ENCODE peak calls at places on chromosomes 1 and 21, in seven cellular contexts. B, Q, P, Z, S, N and W are unnamed samples.

GRCh38 chr1:7956218-7957032 is 5.1 kb upstream of the PARK7 start:
- DNase-seq in B (no peak), Q (peak), P (peak), Z (peak), S (no peak), N (no peak), W (no peak)

GRCh38 chr1:3656450-3657095 is 4.3 kb downstream of the TP73 start:
- DNase-seq in B (no peak), Q (no peak), P (no peak), Z (no peak), S (no peak), N (no peak), W (no peak)

GRCh38 chr1:209871006-209871405 is 43.2 kb downstream of the UTP25 start:
- DNase-seq in B (no peak), Q (no peak), P (no peak), Z (no peak), S (no peak), N (no peak), W (no peak)

GRCh38 chr1:239805888-239806772 is 285.6 kb upstream of the FMN2 start:
- DNase-seq in B (no peak), Q (no peak), P (no peak), Z (no peak), S (no peak), N (no peak), W (no peak)

GRCh38 chr21:44735821-44736220 is 24.4 kb upstream of the TSPEAR start:
- DNase-seq in B (no peak), Q (no peak), P (no peak), Z (no peak), S (no peak), N (no peak), W (no peak)

GRCh38 chr1:208222376-208223110 is 21.6 kb downstream of the PLXNA2 start:
- DNase-seq in B (no peak), Q (no peak), P (no peak), Z (no peak), S (no peak), N (no peak), W (no peak)

GRCh38 chr1:6110326-6110725 is 64.6 kb downstream of the KCNAB2 start:
- DNase-seq in B (peak), Q (no peak), P (no peak), Z (no peak), S (no peak), N (no peak), W (no peak)

GRCh38 chr1:91092503-91092902 is 70.7 kb upstream of the ZNF644 start:
- DNase-seq in B (no peak), Q (no peak), P (peak), Z (no peak), S (no peak), N (no peak), W (peak)

GRCh38 chr21:28746166-28746565 is 246.5 kb downstream of the LTN1 start:
- DNase-seq in B (no peak), Q (no peak), P (no peak), Z (no peak), S (no peak), N (no peak), W (no peak)

GRCh38 chr1:243924588-243925349 is 74.7 kb upstream of the AKT3 start:
- DNase-seq in B (no peak), Q (no peak), P (peak), Z (peak), S (no peak), N (no peak), W (no peak)

GRCh38 chr1:17439250-17440073 is at the start of gene RCC2:
- DNase-seq in B (peak), Q (peak), P (peak), Z (peak), S (peak), N (peak), W (peak)
- TF ChIP-seq CTCF in B (no peak), Q (no peak), P (no peak), Z (no peak), S (peak), N (no peak), W (no peak)

GRCh38 chr1:61389926-61390845 is 307.8 kb downstream of the NFIA start:
- DNase-seq in B (no peak), Q (no peak), P (no peak), Z (peak), S (no peak), N (no peak), W (no peak)

GRCh38 chr1:61387829-61388228 is 305.5 kb downstream of the NFIA start:
- DNase-seq in B (no peak), Q (no peak), P (no peak), Z (no peak), S (no peak), N (no peak), W (no peak)

GRCh38 chr1:61388586-61388985 is 306.2 kb downstream of the NFIA start:
- DNase-seq in B (no peak), Q (no peak), P (no peak), Z (peak), S (no peak), N (no peak), W (no peak)

GRCh38 chr1:61389194-61389925 is 307.0 kb downstream of the NFIA start:
- DNase-seq in B (no peak), Q (no peak), P (no peak), Z (no peak), S (no peak), N (no peak), W (no peak)

GRCh38 chr1:61386323-61386722 is 304.0 kb downstream of the NFIA start:
- DNase-seq in B (no peak), Q (no peak), P (no peak), Z (no peak), S (no peak), N (no peak), W (no peak)
- TF ChIP-seq CTCF in B (no peak), Q (no peak), P (no peak), Z (no peak), S (no peak), N (no peak), W (no peak)

GRCh38 chr1:152451254-152451653 is 37.2 kb upstream of the CRNN start:
- DNase-seq in B (no peak), Q (no peak), P (no peak), Z (no peak), S (no peak), N (peak), W (peak)
- TF ChIP-seq CTCF in B (no peak), Q (no peak), P (peak), Z (peak), S (no peak), N (peak), W (peak)

DNA sequence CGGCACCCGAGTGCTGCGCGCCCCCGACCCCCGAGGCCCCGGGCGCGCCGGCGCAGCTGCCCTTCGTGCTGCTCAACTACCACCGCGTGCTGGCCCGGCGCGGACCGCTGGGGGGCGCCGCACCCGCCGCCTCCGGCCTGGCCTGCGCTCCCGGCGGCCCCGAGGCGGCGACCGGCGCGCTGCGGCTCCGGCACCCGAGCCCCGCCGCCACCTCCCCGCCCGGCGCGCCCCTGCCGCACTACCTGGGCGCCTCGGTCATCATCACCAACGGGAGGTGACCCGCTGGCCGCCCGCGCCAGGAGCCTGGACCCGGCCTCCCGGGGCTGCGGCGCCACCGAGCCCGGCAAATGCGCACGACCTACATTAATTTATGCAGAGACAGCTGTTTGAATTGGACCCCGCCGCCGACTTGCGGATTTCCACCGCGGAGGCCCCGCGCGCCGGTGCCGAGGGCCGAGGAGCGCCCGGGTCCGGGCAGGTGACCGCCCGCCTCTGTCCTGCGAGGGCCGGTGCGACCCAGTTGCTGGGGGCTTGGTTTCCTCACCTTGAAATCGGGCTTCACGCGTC is 49.0 kb downstream of the SIM2 start:
- DNase-seq in B (no peak), Q (no peak), P (no peak), Z (no peak), S (no peak), N (peak), W (peak)
- TF ChIP-seq CTCF in B (no peak), Q (peak), P (no peak), Z (peak), S (no peak), N (no peak), W (peak)

GRCh38 chr21:36423772-36424433 is 38.7 kb downstream of the CHAF1B start:
- DNase-seq in B (no peak), Q (no peak), P (no peak), Z (no peak), S (no peak), N (no peak), W (no peak)

GRCh38 chr21:36419996-36420395 is 34.8 kb downstream of the CHAF1B start:
- DNase-seq in B (peak), Q (peak), P (peak), Z (peak), S (peak), N (peak), W (peak)

GRCh38 chr21:36424592-36424991 is 39.4 kb downstream of the CHAF1B start:
- DNase-seq in B (no peak), Q (no peak), P (no peak), Z (no peak), S (no peak), N (no peak), W (no peak)

GRCh38 chr21:36420571-36421339 is 35.6 kb downstream of the CHAF1B start:
- DNase-seq in B (no peak), Q (no peak), P (no peak), Z (no peak), S (no peak), N (no peak), W (no peak)

DNA sequence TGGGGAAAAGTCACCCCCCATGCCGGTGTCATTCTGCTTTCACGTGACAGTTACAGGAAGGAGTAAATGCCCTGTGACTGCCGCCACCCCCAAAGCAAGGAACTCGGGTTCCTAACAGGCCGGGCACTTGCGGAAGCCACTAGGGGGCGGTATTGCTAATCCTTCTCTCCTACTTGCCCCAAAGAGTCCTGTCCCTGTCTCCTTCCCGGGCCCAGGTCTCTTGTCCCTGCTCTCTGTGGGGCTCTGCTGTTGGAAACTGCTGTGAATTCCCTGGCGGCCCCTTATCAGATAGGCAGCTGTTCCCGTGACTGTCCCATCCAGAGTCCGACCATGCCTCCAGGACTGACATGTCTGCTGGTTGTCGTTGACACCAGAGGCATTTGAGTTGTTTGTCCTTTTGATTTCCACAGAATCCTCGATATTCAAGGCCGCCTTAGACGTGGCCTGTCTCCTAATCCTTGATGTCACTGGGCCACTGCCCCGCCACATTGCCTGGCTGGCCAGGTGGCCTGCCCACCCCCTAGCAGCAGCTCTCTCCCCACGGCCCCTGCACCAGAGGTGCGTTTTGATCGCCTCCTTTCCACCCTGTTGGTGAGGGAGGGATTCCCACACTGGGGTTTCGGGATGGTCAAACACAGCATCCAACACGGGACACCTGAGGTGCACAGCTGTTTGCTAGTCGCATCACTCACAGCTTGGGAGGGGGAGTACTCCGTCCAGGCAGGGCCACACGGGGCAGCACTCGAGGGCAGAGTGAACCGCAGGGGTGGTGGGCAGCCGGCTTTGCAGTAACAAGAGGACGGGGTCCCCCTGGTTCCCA is 37.3 kb downstream of the CHAF1B start:
- DNase-seq in B (peak), Q (peak), P (no peak), Z (peak), S (no peak), N (peak), W (peak)
- TF ChIP-seq CTCF in B (peak), Q (peak), P (peak), Z (peak), S (peak), N (peak), W (peak)

DNA sequence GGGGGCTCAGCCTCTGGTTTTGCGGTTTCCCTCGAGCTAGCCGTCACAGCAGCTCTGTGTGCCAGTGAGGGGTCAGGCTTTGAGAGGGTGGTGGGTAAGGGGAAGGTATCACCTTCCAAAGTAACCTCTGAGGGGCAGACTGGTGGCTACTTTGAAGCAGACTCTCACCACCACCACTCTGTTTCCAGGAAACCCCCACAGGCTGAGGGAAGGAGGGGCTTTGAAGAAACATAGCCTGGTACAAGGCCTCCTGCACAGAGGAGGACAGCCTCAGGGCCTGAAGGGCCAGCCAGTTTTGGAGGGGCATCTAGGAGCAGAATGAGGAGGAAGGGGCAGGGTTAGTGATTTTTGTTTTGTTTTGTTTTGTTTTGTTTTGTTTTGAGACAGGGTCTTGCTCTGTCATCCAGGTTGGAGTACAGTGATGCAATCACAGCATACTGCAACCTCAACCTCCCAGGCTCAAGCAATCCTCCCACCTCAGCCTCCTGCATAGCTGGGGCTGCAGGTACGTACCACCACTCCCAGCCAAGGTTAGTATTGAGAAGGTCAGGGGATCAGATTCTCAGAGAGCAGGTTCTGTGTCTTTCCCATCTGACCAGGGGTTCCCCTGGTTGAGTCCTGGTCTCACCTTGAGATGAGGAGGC is 17.2 kb upstream of the ZNF683 start:
- DNase-seq in B (no peak), Q (no peak), P (no peak), Z (no peak), S (no peak), N (no peak), W (no peak)
- TF ChIP-seq CTCF in B (no peak), Q (no peak), P (no peak), Z (no peak), S (no peak), N (no peak), W (no peak)

DNA sequence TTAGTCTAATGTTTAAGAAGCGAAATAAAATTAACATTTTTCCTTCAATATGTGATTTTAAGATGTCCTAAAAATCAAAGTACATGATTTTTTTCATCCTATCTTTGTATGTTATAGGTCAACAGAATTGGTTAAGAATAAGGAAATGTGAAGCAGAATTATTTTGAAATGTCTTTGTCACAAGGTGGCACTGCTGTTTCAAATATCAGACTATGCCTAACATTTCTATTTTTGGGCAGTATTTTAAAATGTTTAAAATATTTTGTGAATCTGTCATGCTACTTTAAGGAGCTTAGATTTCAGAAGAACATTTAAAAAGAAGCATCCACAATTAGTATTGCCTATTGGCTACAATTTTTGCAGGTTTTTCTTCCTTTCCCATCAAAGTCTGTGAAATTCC is 38.7 kb downstream of the AMY1C start:
- DNase-seq in B (no peak), Q (no peak), P (no peak), Z (peak), S (no peak), N (no peak), W (peak)
- TF ChIP-seq CTCF in B (peak), Q (no peak), P (peak), Z (no peak), S (no peak), N (peak), W (no peak)

GRCh38 chr21:34528131-34528561 is 16.1 kb upstream of the KCNE1 start:
- DNase-seq in B (no peak), Q (no peak), P (no peak), Z (peak), S (no peak), N (no peak), W (no peak)
- TF ChIP-seq CTCF in B (no peak), Q (no peak), P (no peak), Z (no peak), S (no peak), N (no peak), W (no peak)

GRCh38 chr1:77388655-77389054 is 106.8 kb downstream of the AK5 start:
- DNase-seq in B (no peak), Q (no peak), P (no peak), Z (no peak), S (no peak), N (no peak), W (no peak)
- TF ChIP-seq CTCF in B (no peak), Q (no peak), P (no peak), Z (no peak), S (no peak), N (no peak), W (no peak)

DNA sequence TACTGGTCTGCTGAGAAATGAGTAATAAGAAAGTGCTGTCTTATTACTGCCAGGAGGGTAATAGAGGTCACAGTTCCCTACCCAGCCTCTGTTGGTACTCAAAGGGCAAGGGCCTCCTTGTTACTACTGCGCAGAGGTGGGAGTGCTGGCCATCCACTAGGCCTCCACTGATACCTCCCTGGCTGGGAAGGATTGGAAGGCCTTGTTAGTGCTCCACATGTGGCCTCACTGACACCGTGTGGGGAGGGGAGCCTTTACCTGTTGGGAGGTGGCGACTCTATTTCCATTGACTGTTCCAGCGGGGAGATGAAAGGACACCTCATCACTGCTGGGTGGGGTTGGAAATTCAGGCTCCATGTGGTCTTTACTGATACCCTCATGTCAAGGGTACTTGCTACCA is 57.8 kb upstream of the USP24 start:
- DNase-seq in B (no peak), Q (no peak), P (no peak), Z (no peak), S (no peak), N (no peak), W (no peak)
- TF ChIP-seq CTCF in B (no peak), Q (no peak), P (no peak), Z (no peak), S (no peak), N (no peak), W (no peak)